ENCODE peak calls at places on chromosomes 1 and 21, in nine cellular contexts. One of them, this sample, is unnamed.

GRCh38 chr1:23561813-23562100 is 2.5 kb upstream of the ID3 start:
- DNase-seq in HL-60: no peak
- DNase-seq in COR-L47: no peak
- DNase-seq in GM03348: no peak
- DNase-seq in choroid plexus epithelial cell: no peak
- DNase-seq in AG04450: no peak
- DNase-seq in stimulated activated CD8-positive, alpha-beta memory T cell treated with anti-CD3 and anti-CD28 coated beads, Interleukin-4, amount 100 ng/mL, for 4 hours: no peak
- DNase-seq in fibroblast of the aortic adventitia: peak; percentile 73
- DNase-seq in EL: peak; percentile 81
- DNase-seq in this sample: peak; percentile 53

GRCh38 chr21:36064085-36064460 is 3.7 kb upstream of the SETD4 start:
- DNase-seq in HL-60: no peak
- DNase-seq in COR-L47: no peak
- DNase-seq in GM03348: no peak
- DNase-seq in choroid plexus epithelial cell: no peak
- DNase-seq in AG04450: no peak
- DNase-seq in stimulated activated CD8-positive, alpha-beta memory T cell treated with anti-CD3 and anti-CD28 coated beads, Interleukin-4, amount 100 ng/mL, for 4 hours: no peak
- DNase-seq in fibroblast of the aortic adventitia: no peak
- DNase-seq in EL: no peak
- DNase-seq in this sample: no peak

GRCh38 chr21:42654913-42655796 is 1.7 kb downstream of the PDE9A start:
- DNase-seq in HL-60: no peak
- DNase-seq in COR-L47: no peak
- DNase-seq in GM03348: no peak
- DNase-seq in choroid plexus epithelial cell: no peak
- DNase-seq in AG04450: no peak
- DNase-seq in stimulated activated CD8-positive, alpha-beta memory T cell treated with anti-CD3 and anti-CD28 coated beads, Interleukin-4, amount 100 ng/mL, for 4 hours: no peak
- DNase-seq in fibroblast of the aortic adventitia: no peak
- DNase-seq in EL: no peak
- DNase-seq in this sample: no peak

GRCh38 chr1:152926091-152926490 is 17.7 kb downstream of the IVL start:
- DNase-seq in HL-60: no peak
- DNase-seq in COR-L47: no peak
- DNase-seq in GM03348: peak; percentile 79
- DNase-seq in choroid plexus epithelial cell: no peak
- DNase-seq in AG04450: no peak
- DNase-seq in stimulated activated CD8-positive, alpha-beta memory T cell treated with anti-CD3 and anti-CD28 coated beads, Interleukin-4, amount 100 ng/mL, for 4 hours: no peak
- DNase-seq in fibroblast of the aortic adventitia: peak; percentile 46
- DNase-seq in EL: peak; percentile 57
- DNase-seq in this sample: peak; percentile 23

GRCh38 chr1:14113841-14114567 is 414.0 kb downstream of the PRDM2 start:
- DNase-seq in HL-60: peak; percentile 3
- DNase-seq in COR-L47: peak; percentile 58
- DNase-seq in GM03348: peak; percentile 83
- DNase-seq in choroid plexus epithelial cell: peak; percentile 51
- DNase-seq in AG04450: no peak
- DNase-seq in stimulated activated CD8-positive, alpha-beta memory T cell treated with anti-CD3 and anti-CD28 coated beads, Interleukin-4, amount 100 ng/mL, for 4 hours: no peak
- DNase-seq in fibroblast of the aortic adventitia: peak; percentile 63
- DNase-seq in EL: no peak
- DNase-seq in this sample: peak; percentile 53

GRCh38 chr1:59142663-59143487 is 154.0 kb upstream of the FGGY start:
- DNase-seq in HL-60: peak; percentile 29
- DNase-seq in COR-L47: no peak
- DNase-seq in GM03348: peak; percentile 88
- DNase-seq in choroid plexus epithelial cell: peak; percentile 85
- DNase-seq in AG04450: peak; percentile 88
- DNase-seq in stimulated activated CD8-positive, alpha-beta memory T cell treated with anti-CD3 and anti-CD28 coated beads, Interleukin-4, amount 100 ng/mL, for 4 hours: no peak
- DNase-seq in fibroblast of the aortic adventitia: peak; percentile 98
- DNase-seq in EL: peak; percentile 99
- DNase-seq in this sample: peak; percentile 86

GRCh38 chr1:79197421-79197820 is 190.9 kb upstream of the ADGRL4 start:
- DNase-seq in HL-60: no peak
- DNase-seq in COR-L47: peak; percentile 25
- DNase-seq in GM03348: peak; percentile 16
- DNase-seq in choroid plexus epithelial cell: peak; percentile 71
- DNase-seq in AG04450: no peak
- DNase-seq in stimulated activated CD8-positive, alpha-beta memory T cell treated with anti-CD3 and anti-CD28 coated beads, Interleukin-4, amount 100 ng/mL, for 4 hours: no peak
- DNase-seq in fibroblast of the aortic adventitia: peak; percentile 49
- DNase-seq in EL: peak; percentile 30
- DNase-seq in this sample: no peak

GRCh38 chr1:159015440-159015909 is 5.8 kb downstream of the IFI16 start:
- DNase-seq in HL-60: peak; percentile 95
- DNase-seq in COR-L47: no peak
- DNase-seq in GM03348: peak; percentile 83
- DNase-seq in choroid plexus epithelial cell: peak; percentile 96
- DNase-seq in AG04450: peak; percentile 74
- DNase-seq in stimulated activated CD8-positive, alpha-beta memory T cell treated with anti-CD3 and anti-CD28 coated beads, Interleukin-4, amount 100 ng/mL, for 4 hours: peak; percentile 54
- DNase-seq in fibroblast of the aortic adventitia: peak; percentile 89
- DNase-seq in EL: peak; percentile 90
- DNase-seq in this sample: peak; percentile 74

GRCh38 chr1:94736073-94736472 is 84.1 kb upstream of the SLC44A3 start:
- DNase-seq in HL-60: no peak
- DNase-seq in COR-L47: no peak
- DNase-seq in GM03348: no peak
- DNase-seq in choroid plexus epithelial cell: no peak
- DNase-seq in AG04450: no peak
- DNase-seq in stimulated activated CD8-positive, alpha-beta memory T cell treated with anti-CD3 and anti-CD28 coated beads, Interleukin-4, amount 100 ng/mL, for 4 hours: no peak
- DNase-seq in fibroblast of the aortic adventitia: no peak
- DNase-seq in EL: no peak
- DNase-seq in this sample: no peak

GRCh38 chr1:151620286-151620685 is 8.4 kb downstream of the SNX27 start:
- DNase-seq in HL-60: peak; percentile 39
- DNase-seq in COR-L47: no peak
- DNase-seq in GM03348: peak; percentile 44
- DNase-seq in choroid plexus epithelial cell: peak; percentile 77
- DNase-seq in AG04450: peak; percentile 50
- DNase-seq in stimulated activated CD8-positive, alpha-beta memory T cell treated with anti-CD3 and anti-CD28 coated beads, Interleukin-4, amount 100 ng/mL, for 4 hours: no peak
- DNase-seq in fibroblast of the aortic adventitia: peak; percentile 51
- DNase-seq in EL: no peak
- DNase-seq in this sample: no peak

GRCh38 chr1:218344814-218345672 is at the start of gene TGFB2:
- DNase-seq in HL-60: peak; percentile 34
- DNase-seq in COR-L47: peak; percentile 47
- DNase-seq in GM03348: peak; percentile 45
- DNase-seq in choroid plexus epithelial cell: peak; percentile 97
- DNase-seq in AG04450: no peak
- DNase-seq in stimulated activated CD8-positive, alpha-beta memory T cell treated with anti-CD3 and anti-CD28 coated beads, Interleukin-4, amount 100 ng/mL, for 4 hours: no peak
- DNase-seq in fibroblast of the aortic adventitia: peak; percentile 92
- DNase-seq in EL: peak; percentile 86
- DNase-seq in this sample: no peak

GRCh38 chr1:83787246-83787998 is 211.5 kb downstream of the TTLL7 start:
- DNase-seq in HL-60: no peak
- DNase-seq in COR-L47: no peak
- DNase-seq in GM03348: no peak
- DNase-seq in choroid plexus epithelial cell: no peak
- DNase-seq in AG04450: no peak
- DNase-seq in stimulated activated CD8-positive, alpha-beta memory T cell treated with anti-CD3 and anti-CD28 coated beads, Interleukin-4, amount 100 ng/mL, for 4 hours: no peak
- DNase-seq in fibroblast of the aortic adventitia: no peak
- DNase-seq in EL: no peak
- DNase-seq in this sample: no peak

This sample was measured in MG63.